ENCODE peak calls at places on chromosomes 6 and 20, in nine cellular contexts. E is COR-L47, M is GM12891, U is KG1, G is T-cell, J is HT-29, B is astrocyte, Q is EL, L is choroid plexus epithelial cell. A is an unnamed sample.

GRCh38 chr6:90288404-90288803 is 8.2 kb downstream of the BACH2 start:
- DNase-seq in J (no peak), L (peak), E (no peak), M (no peak), Q (no peak), G (no peak), U (no peak), B (peak), A (no peak)

GRCh38 chr6:108119212-108120141 is 44.9 kb upstream of the OSTM1 start:
- DNase-seq in M (no peak), J (no peak), L (no peak), E (no peak), Q (no peak), U (no peak), G (no peak), B (no peak), A (no peak)

GRCh38 chr20:10447028-10447427 is 11.9 kb downstream of the SLX4IP start:
- DNase-seq in Q (peak), E (peak), L (peak), B (peak), G (peak), M (peak), J (peak), U (no peak), A (no peak)

GRCh38 chr6:81655696-81656095 is 96.8 kb downstream of the TENT5A start:
- DNase-seq in M (no peak), U (no peak), B (no peak), E (no peak), J (no peak), G (no peak), Q (no peak), L (no peak), A (no peak)

GRCh38 chr6:37990762-37991525 is 171.4 kb downstream of the ZFAND3 start:
- DNase-seq in L (peak), J (no peak), Q (peak), U (no peak), B (peak), M (no peak), E (no peak), G (no peak), A (no peak)

GRCh38 chr6:150767585-150768164 is 97.8 kb upstream of the MTHFD1L start:
- DNase-seq in E (no peak), Q (no peak), J (no peak), L (peak), M (no peak), G (no peak), B (peak), U (no peak), A (no peak)

GRCh38 chr6:128491643-128492206 is 28.7 kb downstream of the PTPRK start:
- DNase-seq in G (no peak), E (no peak), L (peak), M (no peak), B (peak), J (no peak), Q (no peak), U (no peak), A (no peak)

GRCh38 chr6:100670056-100670455 is 205.3 kb upstream of the SIM1 start:
- DNase-seq in B (no peak), M (no peak), J (no peak), G (no peak), U (no peak), L (no peak), Q (no peak), E (no peak), A (no peak)

GRCh38 chr6:111759413-111759835 is 113.8 kb downstream of the FYN start:
- DNase-seq in B (no peak), E (no peak), L (peak), J (no peak), M (no peak), U (no peak), G (peak), Q (no peak), A (no peak)

GRCh38 chr6:36099872-36100483 is 30.3 kb upstream of the MAPK13 start:
- DNase-seq in G (peak), E (no peak), U (no peak), Q (no peak), L (no peak), B (no peak), J (no peak), M (no peak), A (no peak)

GRCh38 chr20:36848078-36848660 is 27.8 kb upstream of the TLDC2 start:
- DNase-seq in E (no peak), M (no peak), G (no peak), U (no peak), B (peak), L (peak), Q (peak), J (no peak), A (no peak)

GRCh38 chr20:54545959-54546358 is 70.6 kb downstream of the DOK5 start:
- DNase-seq in J (no peak), G (no peak), U (no peak), M (no peak), Q (no peak), L (peak), E (no peak), B (peak), A (no peak)

GRCh38 chr6:130223508-130223907 is 757 bp upstream of the SAMD3 start:
- DNase-seq in G (peak), M (peak), J (no peak), L (no peak), Q (peak), U (no peak), B (no peak), E (no peak), A (no peak)

GRCh38 chr6:74447013-74447412 is 751.0 kb downstream of the CD109 start:
- DNase-seq in Q (peak), G (no peak), L (peak), B (no peak), U (no peak), J (no peak), E (no peak), M (no peak), A (no peak)

A was measured in NCI-H1092.